ENCODE peak calls at places on chromosome 15, in four cellular contexts. Y, F, K and A are unnamed samples.

GRCh38 chr15:60535743-60536142 is 56.8 kb upstream of the ICE2 start:
- DNase-seq in Y (no peak), F (no peak), K (no peak), A (no peak)

GRCh38 chr15:101327147-101327740 is 32.2 kb upstream of the SNRPA1 start:
- DNase-seq in K (no peak), F (no peak), Y (no peak), A (no peak)

GRCh38 chr15:69861331-69862171 is 236.2 kb downstream of the TLE3 start:
- DNase-seq in F (no peak), K (no peak), Y (no peak), A (no peak)

GRCh38 chr15:45265506-45265905 is 13.5 kb downstream of the SLC28A2 start:
- DNase-seq in K (no peak), Y (no peak), F (no peak), A (no peak)

GRCh38 chr15:77002436-77002835 is 7.5 kb downstream of the PSTPIP1 start:
- DNase-seq in F (no peak), Y (no peak), K (no peak), A (no peak)

GRCh38 chr15:57403532-57403931 is 27.2 kb downstream of the CGNL1 start:
- DNase-seq in F (no peak), Y (no peak), K (no peak), A (no peak)

GRCh38 chr15:62495670-62496328 is 330.7 kb upstream of the C2CD4B start:
- DNase-seq in K (no peak), Y (no peak), F (no peak), A (peak)

GRCh38 chr15:63381301-63382192 is at the start of gene CA12:
- DNase-seq in K (no peak), Y (no peak), F (peak), A (no peak)

GRCh38 chr15:50330921-50331320 is 24.1 kb downstream of the GABPB1 start:
- DNase-seq in F (no peak), K (no peak), Y (no peak), A (no peak)

GRCh38 chr15:98648654-98649537 is 557 bp downstream of the IGF1R start:
- DNase-seq in F (peak), Y (no peak), K (no peak), A (no peak)

GRCh38 chr15:65409284-65409631 is 13.5 kb downstream of the IGDCC4 start:
- DNase-seq in F (no peak), Y (no peak), K (no peak), A (no peak)

GRCh38 chr15:76235186-76235826 is 76.0 kb downstream of the ETFA start:
- DNase-seq in F (no peak), K (no peak), Y (no peak), A (no peak)

GRCh38 chr15:96896766-96897165 is 566.3 kb downstream of the NR2F2 start:
- DNase-seq in F (no peak), K (no peak), Y (no peak), A (no peak)

GRCh38 chr15:71685420-71685993 is 124.8 kb upstream of the NR2E3 start:
- DNase-seq in Y (no peak), F (no peak), K (no peak), A (no peak)